ENCODE peak calls at places on chromosomes 1 and 21, in four cellular contexts. One of them, this sample, is unnamed.

GRCh38 chr1:198577444-198577843 is 37.0 kb upstream of the ATP6V1G3 start:
- DNase-seq in activated T-cell treated with anti-CD3 and anti-CD28 coated beads for 1 hour: no peak
- DNase-seq in naive thymus-derived CD4-positive, alpha-beta T cell: no peak
- DNase-seq in GDM1: no peak
- DNase-seq in this sample: no peak

GRCh38 chr1:206866062-206866461 is 639 bp downstream of the IL20 start:
- DNase-seq in activated T-cell treated with anti-CD3 and anti-CD28 coated beads for 1 hour: no peak
- DNase-seq in naive thymus-derived CD4-positive, alpha-beta T cell: no peak
- DNase-seq in GDM1: no peak
- DNase-seq in this sample: no peak

GRCh38 chr1:117166076-117166475 is 44.5 kb upstream of the TRIM45 start:
- DNase-seq in activated T-cell treated with anti-CD3 and anti-CD28 coated beads for 1 hour: no peak
- DNase-seq in naive thymus-derived CD4-positive, alpha-beta T cell: no peak
- DNase-seq in GDM1: no peak
- DNase-seq in this sample: no peak

GRCh38 chr1:13813398-13814012 is 113.5 kb downstream of the PRDM2 start:
- DNase-seq in activated T-cell treated with anti-CD3 and anti-CD28 coated beads for 1 hour: peak; percentile 39
- DNase-seq in naive thymus-derived CD4-positive, alpha-beta T cell: peak; percentile 67
- DNase-seq in GDM1: no peak
- DNase-seq in this sample: no peak

GRCh38 chr1:16138772-16139221 is 17.1 kb downstream of the EPHA2 start:
- DNase-seq in activated T-cell treated with anti-CD3 and anti-CD28 coated beads for 1 hour: no peak
- DNase-seq in naive thymus-derived CD4-positive, alpha-beta T cell: no peak
- DNase-seq in GDM1: no peak
- DNase-seq in this sample: no peak

GRCh38 chr1:110056284-110056680 is 14.2 kb downstream of the ALX3 start:
- DNase-seq in activated T-cell treated with anti-CD3 and anti-CD28 coated beads for 1 hour: no peak
- DNase-seq in naive thymus-derived CD4-positive, alpha-beta T cell: no peak
- DNase-seq in GDM1: no peak
- DNase-seq in this sample: no peak

GRCh38 chr1:12333036-12333785 is 103.4 kb downstream of the VPS13D start:
- DNase-seq in activated T-cell treated with anti-CD3 and anti-CD28 coated beads for 1 hour: no peak
- DNase-seq in naive thymus-derived CD4-positive, alpha-beta T cell: no peak
- DNase-seq in GDM1: no peak
- DNase-seq in this sample: no peak

GRCh38 chr1:26361605-26362122 is 7.7 kb upstream of the CRYBG2 start:
- DNase-seq in activated T-cell treated with anti-CD3 and anti-CD28 coated beads for 1 hour: no peak
- DNase-seq in naive thymus-derived CD4-positive, alpha-beta T cell: no peak
- DNase-seq in GDM1: no peak
- DNase-seq in this sample: no peak

GRCh38 chr1:45037456-45037855 is 25.4 kb downstream of the UROD start:
- DNase-seq in activated T-cell treated with anti-CD3 and anti-CD28 coated beads for 1 hour: no peak
- DNase-seq in naive thymus-derived CD4-positive, alpha-beta T cell: no peak
- DNase-seq in GDM1: no peak
- DNase-seq in this sample: no peak

GRCh38 chr1:6519935-6520621 is 28.6 kb upstream of the PLEKHG5 start:
- DNase-seq in activated T-cell treated with anti-CD3 and anti-CD28 coated beads for 1 hour: no peak
- DNase-seq in naive thymus-derived CD4-positive, alpha-beta T cell: no peak
- DNase-seq in GDM1: no peak
- DNase-seq in this sample: no peak

GRCh38 chr1:46301406-46302090 is 1.9 kb downstream of the LRRC41 start:
- DNase-seq in activated T-cell treated with anti-CD3 and anti-CD28 coated beads for 1 hour: no peak
- DNase-seq in naive thymus-derived CD4-positive, alpha-beta T cell: no peak
- DNase-seq in GDM1: peak; percentile 44
- DNase-seq in this sample: peak; percentile 44

GRCh38 chr1:69175078-69175477 is 392.6 kb upstream of the LRRC7 start:
- DNase-seq in activated T-cell treated with anti-CD3 and anti-CD28 coated beads for 1 hour: no peak
- DNase-seq in naive thymus-derived CD4-positive, alpha-beta T cell: no peak
- DNase-seq in GDM1: no peak
- DNase-seq in this sample: no peak

GRCh38 chr1:2472109-2472508 is 4.0 kb upstream of the PLCH2 start:
- DNase-seq in activated T-cell treated with anti-CD3 and anti-CD28 coated beads for 1 hour: no peak
- DNase-seq in naive thymus-derived CD4-positive, alpha-beta T cell: no peak
- DNase-seq in GDM1: no peak
- DNase-seq in this sample: no peak

GRCh38 chr1:243939167-243939848 is 89.3 kb upstream of the AKT3 start:
- DNase-seq in activated T-cell treated with anti-CD3 and anti-CD28 coated beads for 1 hour: no peak
- DNase-seq in naive thymus-derived CD4-positive, alpha-beta T cell: no peak
- DNase-seq in GDM1: peak; percentile 44
- DNase-seq in this sample: no peak

GRCh38 chr1:31650161-31650560 is 5.5 kb upstream of the PEF1 start:
- DNase-seq in activated T-cell treated with anti-CD3 and anti-CD28 coated beads for 1 hour: no peak
- DNase-seq in naive thymus-derived CD4-positive, alpha-beta T cell: no peak
- DNase-seq in GDM1: no peak
- DNase-seq in this sample: no peak

GRCh38 chr1:34907487-34908090 is 21.9 kb downstream of the DLGAP3 start:
- DNase-seq in activated T-cell treated with anti-CD3 and anti-CD28 coated beads for 1 hour: no peak
- DNase-seq in naive thymus-derived CD4-positive, alpha-beta T cell: no peak
- DNase-seq in GDM1: no peak
- DNase-seq in this sample: no peak

GRCh38 chr1:205275133-205275532 is 46.4 kb downstream of the NUAK2 start:
- DNase-seq in activated T-cell treated with anti-CD3 and anti-CD28 coated beads for 1 hour: peak; percentile 40
- DNase-seq in naive thymus-derived CD4-positive, alpha-beta T cell: no peak
- DNase-seq in GDM1: no peak
- DNase-seq in this sample: no peak

GRCh38 chr21:26758083-26758861 is 86.9 kb downstream of the ADAMTS1 start:
- DNase-seq in activated T-cell treated with anti-CD3 and anti-CD28 coated beads for 1 hour: no peak
- DNase-seq in naive thymus-derived CD4-positive, alpha-beta T cell: no peak
- DNase-seq in GDM1: no peak
- DNase-seq in this sample: no peak

GRCh38 chr21:45617021-45617930 is 26.2 kb upstream of the PCBP3 start:
- DNase-seq in activated T-cell treated with anti-CD3 and anti-CD28 coated beads for 1 hour: no peak
- DNase-seq in naive thymus-derived CD4-positive, alpha-beta T cell: no peak
- DNase-seq in GDM1: no peak
- DNase-seq in this sample: no peak

GRCh38 chr1:16028237-16029002 is 6.6 kb downstream of the CLCNKA start:
- DNase-seq in activated T-cell treated with anti-CD3 and anti-CD28 coated beads for 1 hour: no peak
- DNase-seq in naive thymus-derived CD4-positive, alpha-beta T cell: no peak
- DNase-seq in GDM1: no peak
- DNase-seq in this sample: no peak

GRCh38 chr1:118636004-118636403 is 352.1 kb downstream of the TBX15 start:
- DNase-seq in activated T-cell treated with anti-CD3 and anti-CD28 coated beads for 1 hour: no peak
- DNase-seq in naive thymus-derived CD4-positive, alpha-beta T cell: no peak
- DNase-seq in GDM1: no peak
- DNase-seq in this sample: no peak

GRCh38 chr1:201156819-201157218 is 2.5 kb upstream of the TMEM9 start:
- DNase-seq in activated T-cell treated with anti-CD3 and anti-CD28 coated beads for 1 hour: no peak
- DNase-seq in naive thymus-derived CD4-positive, alpha-beta T cell: no peak
- DNase-seq in GDM1: no peak
- DNase-seq in this sample: no peak

GRCh38 chr1:21284206-21285137 is 5.8 kb downstream of the ECE1 start:
- DNase-seq in activated T-cell treated with anti-CD3 and anti-CD28 coated beads for 1 hour: no peak
- DNase-seq in naive thymus-derived CD4-positive, alpha-beta T cell: no peak
- DNase-seq in GDM1: no peak
- DNase-seq in this sample: no peak

GRCh38 chr1:11051781-11052510 is 4.9 kb upstream of the MASP2 start:
- DNase-seq in activated T-cell treated with anti-CD3 and anti-CD28 coated beads for 1 hour: no peak
- DNase-seq in naive thymus-derived CD4-positive, alpha-beta T cell: no peak
- DNase-seq in GDM1: no peak
- DNase-seq in this sample: peak; percentile 67

GRCh38 chr21:41695513-41695912 is 71.3 kb downstream of the RIPK4 start:
- DNase-seq in activated T-cell treated with anti-CD3 and anti-CD28 coated beads for 1 hour: no peak
- DNase-seq in naive thymus-derived CD4-positive, alpha-beta T cell: no peak
- DNase-seq in GDM1: no peak
- DNase-seq in this sample: no peak

GRCh38 chr21:38821248-38821647 is 15.5 kb downstream of the ETS2 start:
- DNase-seq in activated T-cell treated with anti-CD3 and anti-CD28 coated beads for 1 hour: no peak
- DNase-seq in naive thymus-derived CD4-positive, alpha-beta T cell: no peak
- DNase-seq in GDM1: no peak
- DNase-seq in this sample: no peak

GRCh38 chr1:200428482-200429205 is 18.8 kb upstream of the ZNF281 start:
- DNase-seq in activated T-cell treated with anti-CD3 and anti-CD28 coated beads for 1 hour: no peak
- DNase-seq in naive thymus-derived CD4-positive, alpha-beta T cell: no peak
- DNase-seq in GDM1: no peak
- DNase-seq in this sample: no peak

GRCh38 chr1:153922076-153922837 is 515 bp downstream of the GATAD2B start:
- DNase-seq in activated T-cell treated with anti-CD3 and anti-CD28 coated beads for 1 hour: peak; percentile 46
- DNase-seq in naive thymus-derived CD4-positive, alpha-beta T cell: peak; percentile 57
- DNase-seq in GDM1: peak; percentile 59
- DNase-seq in this sample: peak; percentile 67

GRCh38 chr1:88655685-88656299 is 28.3 kb upstream of the PKN2 start:
- DNase-seq in activated T-cell treated with anti-CD3 and anti-CD28 coated beads for 1 hour: no peak
- DNase-seq in naive thymus-derived CD4-positive, alpha-beta T cell: no peak
- DNase-seq in GDM1: no peak
- DNase-seq in this sample: peak; percentile 11